ENCODE peak calls at places on chromosomes 16 and 17, in nine cellular contexts. One of them, this sample, is unnamed.

GRCh38 chr16:79250457-79251098 is 350.0 kb downstream of the MAF start:
- DNase-seq in ovary: no peak
- DNase-seq in HEK293T: no peak
- DNase-seq in activated CD4-positive, alpha-beta T cell treated with anti-CD3 and anti-CD28 coated beads for 24 hours: no peak
- DNase-seq in HTR-8/SVneo: no peak
- DNase-seq in HCEC 1CT: no peak
- DNase-seq in fibroblast of the conjunctiva: no peak
- DNase-seq in activated B cell treated with CpG ODN at 0.5 μM for 24 hours: no peak
- DNase-seq in A172: no peak
- DNase-seq in this sample: no peak

GRCh38 chr17:57762375-57762916 is 17.3 kb upstream of the CCDC182 start:
- DNase-seq in activated B cell treated with CpG ODN at 0.5 μM for 24 hours: no peak
- DNase-seq in HEK293T: no peak
- DNase-seq in activated CD4-positive, alpha-beta T cell treated with anti-CD3 and anti-CD28 coated beads for 24 hours: no peak
- DNase-seq in HCEC 1CT: no peak
- DNase-seq in HTR-8/SVneo: no peak
- DNase-seq in fibroblast of the conjunctiva: no peak
- DNase-seq in ovary: no peak
- DNase-seq in A172: no peak
- DNase-seq in this sample: no peak

GRCh38 chr17:72134560-72135399 is 14.0 kb downstream of the SOX9 start:
- DNase-seq in HTR-8/SVneo: no peak
- DNase-seq in HEK293T: no peak
- DNase-seq in activated B cell treated with CpG ODN at 0.5 μM for 24 hours: no peak
- DNase-seq in ovary: no peak
- DNase-seq in activated CD4-positive, alpha-beta T cell treated with anti-CD3 and anti-CD28 coated beads for 24 hours: no peak
- DNase-seq in A172: peak
- DNase-seq in HCEC 1CT: no peak
- DNase-seq in fibroblast of the conjunctiva: no peak
- DNase-seq in this sample: no peak

GRCh38 chr16:73951541-73951940 is 345.1 kb upstream of the PSMD7 start:
- DNase-seq in fibroblast of the conjunctiva: peak
- DNase-seq in activated CD4-positive, alpha-beta T cell treated with anti-CD3 and anti-CD28 coated beads for 24 hours: no peak
- DNase-seq in ovary: no peak
- DNase-seq in HCEC 1CT: no peak
- DNase-seq in HEK293T: no peak
- DNase-seq in activated B cell treated with CpG ODN at 0.5 μM for 24 hours: no peak
- DNase-seq in HTR-8/SVneo: no peak
- DNase-seq in A172: no peak
- DNase-seq in this sample: no peak

GRCh38 chr16:49504023-49504364 is 130.4 kb downstream of the C16orf78 start:
- DNase-seq in activated CD4-positive, alpha-beta T cell treated with anti-CD3 and anti-CD28 coated beads for 24 hours: no peak
- DNase-seq in HEK293T: no peak
- DNase-seq in fibroblast of the conjunctiva: no peak
- DNase-seq in HCEC 1CT: no peak
- DNase-seq in activated B cell treated with CpG ODN at 0.5 μM for 24 hours: no peak
- DNase-seq in HTR-8/SVneo: no peak
- DNase-seq in A172: no peak
- DNase-seq in ovary: no peak
- DNase-seq in this sample: no peak

GRCh38 chr17:75823257-75824041 is 20.8 kb downstream of the UNC13D start:
- DNase-seq in fibroblast of the conjunctiva: no peak
- DNase-seq in HCEC 1CT: no peak
- DNase-seq in A172: no peak
- DNase-seq in HTR-8/SVneo: no peak
- DNase-seq in HEK293T: no peak
- DNase-seq in activated CD4-positive, alpha-beta T cell treated with anti-CD3 and anti-CD28 coated beads for 24 hours: no peak
- DNase-seq in activated B cell treated with CpG ODN at 0.5 μM for 24 hours: no peak
- DNase-seq in ovary: no peak
- DNase-seq in this sample: no peak

GRCh38 chr17:55903028-55903690 is 152.3 kb downstream of the PCTP start:
- DNase-seq in activated B cell treated with CpG ODN at 0.5 μM for 24 hours: no peak
- DNase-seq in activated CD4-positive, alpha-beta T cell treated with anti-CD3 and anti-CD28 coated beads for 24 hours: no peak
- DNase-seq in HEK293T: no peak
- DNase-seq in A172: no peak
- DNase-seq in ovary: no peak
- DNase-seq in HCEC 1CT: no peak
- DNase-seq in fibroblast of the conjunctiva: no peak
- DNase-seq in HTR-8/SVneo: no peak
- DNase-seq in this sample: no peak

GRCh38 chr17:50155115-50155819 is 4.8 kb upstream of the PPP1R9B start:
- DNase-seq in HTR-8/SVneo: no peak
- DNase-seq in HCEC 1CT: peak
- DNase-seq in activated B cell treated with CpG ODN at 0.5 μM for 24 hours: no peak
- DNase-seq in ovary: peak
- DNase-seq in HEK293T: no peak
- DNase-seq in A172: no peak
- DNase-seq in fibroblast of the conjunctiva: no peak
- DNase-seq in activated CD4-positive, alpha-beta T cell treated with anti-CD3 and anti-CD28 coated beads for 24 hours: no peak
- DNase-seq in this sample: no peak

GRCh38 chr16:84460406-84461028 is 43.9 kb downstream of the MEAK7 start:
- DNase-seq in ovary: peak
- DNase-seq in HEK293T: no peak
- DNase-seq in HCEC 1CT: no peak
- DNase-seq in activated CD4-positive, alpha-beta T cell treated with anti-CD3 and anti-CD28 coated beads for 24 hours: no peak
- DNase-seq in activated B cell treated with CpG ODN at 0.5 μM for 24 hours: no peak
- DNase-seq in fibroblast of the conjunctiva: no peak
- DNase-seq in A172: no peak
- DNase-seq in HTR-8/SVneo: no peak
- DNase-seq in this sample: no peak

GRCh38 chr17:39325528-39326240 is 75.7 kb downstream of the FBXL20 start:
- DNase-seq in HTR-8/SVneo: no peak
- DNase-seq in ovary: no peak
- DNase-seq in HCEC 1CT: no peak
- DNase-seq in activated CD4-positive, alpha-beta T cell treated with anti-CD3 and anti-CD28 coated beads for 24 hours: no peak
- DNase-seq in A172: no peak
- DNase-seq in HEK293T: no peak
- DNase-seq in fibroblast of the conjunctiva: no peak
- DNase-seq in activated B cell treated with CpG ODN at 0.5 μM for 24 hours: no peak
- DNase-seq in this sample: no peak

GRCh38 chr17:38353084-38353604 is 1.5 kb downstream of the SOCS7 start:
- DNase-seq in ovary: no peak
- DNase-seq in activated CD4-positive, alpha-beta T cell treated with anti-CD3 and anti-CD28 coated beads for 24 hours: no peak
- DNase-seq in HTR-8/SVneo: no peak
- DNase-seq in activated B cell treated with CpG ODN at 0.5 μM for 24 hours: no peak
- DNase-seq in A172: no peak
- DNase-seq in HEK293T: no peak
- DNase-seq in fibroblast of the conjunctiva: no peak
- DNase-seq in HCEC 1CT: no peak
- DNase-seq in this sample: no peak

GRCh38 chr16:68387301-68387700 is 61.0 kb downstream of the SMPD3 start:
- DNase-seq in HEK293T: no peak
- DNase-seq in HTR-8/SVneo: no peak
- DNase-seq in HCEC 1CT: no peak
- DNase-seq in ovary: no peak
- DNase-seq in A172: no peak
- DNase-seq in activated B cell treated with CpG ODN at 0.5 μM for 24 hours: no peak
- DNase-seq in fibroblast of the conjunctiva: no peak
- DNase-seq in activated CD4-positive, alpha-beta T cell treated with anti-CD3 and anti-CD28 coated beads for 24 hours: no peak
- DNase-seq in this sample: no peak

GRCh38 chr17:41474863-41475262 is 6.1 kb downstream of the KRT35 start:
- DNase-seq in HEK293T: no peak
- DNase-seq in A172: peak
- DNase-seq in fibroblast of the conjunctiva: no peak
- DNase-seq in activated B cell treated with CpG ODN at 0.5 μM for 24 hours: no peak
- DNase-seq in HCEC 1CT: no peak
- DNase-seq in activated CD4-positive, alpha-beta T cell treated with anti-CD3 and anti-CD28 coated beads for 24 hours: no peak
- DNase-seq in ovary: no peak
- DNase-seq in HTR-8/SVneo: no peak
- DNase-seq in this sample: no peak

GRCh38 chr17:80866050-80866793 is 125.4 kb upstream of the CHMP6 start:
- DNase-seq in HEK293T: peak
- DNase-seq in HTR-8/SVneo: peak
- DNase-seq in activated B cell treated with CpG ODN at 0.5 μM for 24 hours: peak
- DNase-seq in activated CD4-positive, alpha-beta T cell treated with anti-CD3 and anti-CD28 coated beads for 24 hours: peak
- DNase-seq in fibroblast of the conjunctiva: peak
- DNase-seq in ovary: peak
- DNase-seq in A172: peak
- DNase-seq in HCEC 1CT: peak
- DNase-seq in this sample: peak

GRCh38 chr17:69729937-69730336 is 315.4 kb downstream of the MAP2K6 start:
- DNase-seq in HTR-8/SVneo: no peak
- DNase-seq in fibroblast of the conjunctiva: no peak
- DNase-seq in HCEC 1CT: peak
- DNase-seq in activated CD4-positive, alpha-beta T cell treated with anti-CD3 and anti-CD28 coated beads for 24 hours: no peak
- DNase-seq in ovary: no peak
- DNase-seq in activated B cell treated with CpG ODN at 0.5 μM for 24 hours: no peak
- DNase-seq in HEK293T: no peak
- DNase-seq in A172: no peak
- DNase-seq in this sample: peak

GRCh38 chr17:51707216-51707615 is 446.9 kb downstream of the UTP18 start:
- DNase-seq in activated B cell treated with CpG ODN at 0.5 μM for 24 hours: no peak
- DNase-seq in fibroblast of the conjunctiva: no peak
- DNase-seq in activated CD4-positive, alpha-beta T cell treated with anti-CD3 and anti-CD28 coated beads for 24 hours: no peak
- DNase-seq in HEK293T: no peak
- DNase-seq in ovary: no peak
- DNase-seq in A172: no peak
- DNase-seq in HCEC 1CT: no peak
- DNase-seq in HTR-8/SVneo: no peak
- DNase-seq in this sample: no peak